ENCODE peak calls at places on chromosomes 4 and X, in seven cellular contexts. X is H1, G is SK-N-SH, V is HepG2, D is GM12892, I is GM12878, Y is K562. E is an unnamed sample.

GRCh38 chr4:175106301-175106700 is 188.1 kb downstream of the ADAM29 start:
- DNase-seq in X (no peak), G (no peak), V (no peak), D (no peak), I (no peak), Y (no peak), E (no peak)

GRCh38 chr4:47075241-47075640 is 43.9 kb downstream of the GABRB1 start:
- DNase-seq in X (no peak), G (no peak), V (no peak), D (no peak), I (no peak), Y (no peak), E (no peak)

GRCh38 chrX:129961180-129962083 is 21.0 kb upstream of the BCORL1 start:
- DNase-seq in X (peak), G (no peak), V (peak), D (peak), I (peak), Y (peak), E (peak)

GRCh38 chrX:107710617-107711391 is 64.8 kb downstream of the TSC22D3 start:
- DNase-seq in X (no peak), G (no peak), V (peak), D (peak), I (peak), Y (peak), E (peak)

GRCh38 chr4:3212391-3213100 is 36.4 kb upstream of the MSANTD1 start:
- DNase-seq in X (no peak), G (no peak), V (no peak), D (no peak), I (no peak), Y (no peak), E (no peak)

GRCh38 chrX:101219840-101220191 is 230 bp downstream of the DRP2 start:
- DNase-seq in X (no peak), G (peak), V (no peak), D (no peak), I (no peak), Y (no peak), E (no peak)

GRCh38 chr4:5839751-5840674 is 52.9 kb downstream of the CRMP1 start:
- DNase-seq in X (no peak), G (no peak), V (no peak), D (no peak), I (no peak), Y (no peak), E (no peak)

GRCh38 chrX:71532078-71532752 is 689 bp upstream of the OGT start:
- DNase-seq in X (no peak), G (no peak), V (no peak), D (no peak), I (no peak), Y (no peak), E (no peak)

GRCh38 chr4:6122496-6122895 is 77.9 kb downstream of the JAKMIP1 start:
- DNase-seq in X (no peak), G (peak), V (no peak), D (no peak), I (no peak), Y (no peak), E (no peak)

GRCh38 chr4:35252866-35253265 is 991.4 kb downstream of the ARAP2 start:
- DNase-seq in X (no peak), G (no peak), V (no peak), D (no peak), I (no peak), Y (no peak), E (no peak)

GRCh38 chr4:11614426-11614825 is 185.7 kb upstream of the HS3ST1 start:
- DNase-seq in X (no peak), G (no peak), V (no peak), D (no peak), I (no peak), Y (no peak), E (no peak)

GRCh38 chr4:124980276-124980752 is 267.8 kb upstream of the ANKRD50 start:
- DNase-seq in X (no peak), G (no peak), V (no peak), D (no peak), I (no peak), Y (no peak), E (no peak)

GRCh38 chrX:13898603-13899002 is 81.7 kb upstream of the GPM6B start:
- DNase-seq in X (no peak), G (no peak), V (no peak), D (no peak), I (no peak), Y (no peak), E (no peak)

GRCh38 chr4:121072080-121072835 is at the start of gene NDNF:
- DNase-seq in X (peak), G (peak), V (peak), D (no peak), I (no peak), Y (no peak), E (no peak)

GRCh38 chrX:106038625-106039024 is at the start of gene SERPINA7:
- DNase-seq in X (no peak), G (no peak), V (peak), D (no peak), I (no peak), Y (no peak), E (no peak)

GRCh38 chrX:103734125-103734760 is 23.5 kb downstream of the TMEM31 start:
- DNase-seq in X (no peak), G (no peak), V (no peak), D (no peak), I (no peak), Y (no peak), E (no peak)

GRCh38 chrX:110915120-110915519 is 119.5 kb upstream of the CHRDL1 start:
- DNase-seq in X (no peak), G (no peak), V (no peak), D (no peak), I (no peak), Y (no peak), E (no peak)

GRCh38 chr4:69376450-69376849 is 96.2 kb downstream of the UGT2B28 start:
- DNase-seq in X (no peak), G (no peak), V (no peak), D (no peak), I (no peak), Y (no peak), E (no peak)

GRCh38 chr4:48071171-48071570 is 54.6 kb downstream of the NIPAL1 start:
- DNase-seq in X (no peak), G (no peak), V (no peak), D (no peak), I (no peak), Y (no peak), E (no peak)

GRCh38 chr4:116469582-116469981 is 615.8 kb downstream of the TRAM1L1 start:
- DNase-seq in X (no peak), G (no peak), V (no peak), D (no peak), I (no peak), Y (no peak), E (no peak)

GRCh38 chrX:131703646-131704045 is 159.8 kb downstream of the OR13H1 start:
- DNase-seq in X (no peak), G (no peak), V (no peak), D (no peak), I (no peak), Y (no peak), E (no peak)

GRCh38 chr4:4269856-4270255 is 20.1 kb downstream of the LYAR start:
- DNase-seq in X (no peak), G (no peak), V (no peak), D (no peak), I (no peak), Y (no peak), E (no peak)

GRCh38 chrX:6667048-6667768 is 132.3 kb upstream of the VCX3A start:
- DNase-seq in X (no peak), G (no peak), V (no peak), D (no peak), I (no peak), Y (no peak), E (no peak)

GRCh38 chrX:3582421-3582820 is 131.0 kb downstream of the PRKX start:
- DNase-seq in X (no peak), G (no peak), V (no peak), D (no peak), I (no peak), Y (no peak), E (no peak)

GRCh38 chr4:17324431-17324830 is 187.5 kb downstream of the QDPR start:
- DNase-seq in X (peak), G (peak), V (peak), D (no peak), I (no peak), Y (peak), E (no peak)

GRCh38 chrX:41308884-41309655 is 24.9 kb upstream of the DDX3X start:
- DNase-seq in X (no peak), G (no peak), V (no peak), D (no peak), I (no peak), Y (no peak), E (no peak)

GRCh38 chr4:68718447-68719074 is 48.1 kb upstream of the UGT2B15 start:
- DNase-seq in X (no peak), G (no peak), V (no peak), D (no peak), I (no peak), Y (no peak), E (no peak)

GRCh38 chrX:131330735-131331134 is 41.6 kb upstream of the IGSF1 start:
- DNase-seq in X (no peak), G (no peak), V (no peak), D (no peak), I (no peak), Y (no peak), E (no peak)

GRCh38 chr4:114488301-114488982 is 110.2 kb upstream of the UGT8 start:
- DNase-seq in X (no peak), G (no peak), V (no peak), D (no peak), I (no peak), Y (no peak), E (no peak)

GRCh38 chrX:12304261-12304660 is 166.0 kb downstream of the FRMPD4 start:
- DNase-seq in X (no peak), G (no peak), V (no peak), D (no peak), I (no peak), Y (no peak), E (no peak)

GRCh38 chr4:41538887-41539498 is 1.0 kb downstream of the LIMCH1 start:
- DNase-seq in X (no peak), G (no peak), V (no peak), D (no peak), I (no peak), Y (no peak), E (no peak)

GRCh38 chr4:7241587-7242125 is 49.3 kb downstream of the SORCS2 start:
- DNase-seq in X (no peak), G (no peak), V (no peak), D (no peak), I (no peak), Y (no peak), E (no peak)

GRCh38 chrX:106007815-106008214 is 30.7 kb downstream of the SERPINA7 start:
- DNase-seq in X (no peak), G (no peak), V (peak), D (no peak), I (no peak), Y (no peak), E (no peak)

GRCh38 chr4:21749936-21750335 is 198.6 kb downstream of the KCNIP4 start:
- DNase-seq in X (no peak), G (no peak), V (no peak), D (no peak), I (no peak), Y (no peak), E (no peak)
- TF ChIP-seq TAF1 in X (no peak), G (no peak), V (no peak), D (no peak), I (no peak), Y (no peak), E (no peak)

GRCh38 chr4:168607215-168607614 is 110.4 kb downstream of the PALLD start:
- DNase-seq in X (no peak), G (no peak), V (no peak), D (no peak), I (no peak), Y (no peak), E (no peak)
- TF ChIP-seq TAF1 in X (no peak), G (no peak), V (no peak), D (no peak), I (no peak), Y (no peak), E (no peak)

DNA sequence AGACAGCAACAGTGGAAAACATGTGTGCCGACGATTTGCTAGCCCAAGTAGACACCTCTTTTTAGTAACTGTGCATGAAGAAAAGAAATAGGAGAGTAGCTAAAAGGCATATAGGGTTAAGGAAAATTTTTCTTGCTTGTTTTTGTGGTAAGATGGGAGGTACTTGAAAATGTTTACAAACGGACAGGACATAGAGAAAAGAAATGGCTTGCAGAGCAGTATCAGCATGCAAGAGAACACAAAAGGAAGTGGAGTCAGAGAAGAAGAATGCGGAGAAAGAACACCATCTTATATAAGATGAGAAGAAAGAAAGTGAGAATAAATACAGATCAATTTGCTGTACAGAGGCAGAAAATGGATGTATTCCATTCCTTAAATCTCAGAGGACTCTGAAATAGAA is 263.7 kb upstream of the ETNPPL start:
- DNase-seq in X (no peak), G (no peak), V (no peak), D (no peak), I (no peak), Y (no peak), E (no peak)
- TF ChIP-seq TAF1 in X (no peak), G (no peak), V (no peak), D (no peak), I (no peak), Y (no peak), E (no peak)

GRCh38 chr4:23234716-23235115 is 542.0 kb downstream of the GBA3 start:
- DNase-seq in X (no peak), G (no peak), V (no peak), D (no peak), I (no peak), Y (no peak), E (no peak)
- TF ChIP-seq TAF1 in X (no peak), G (no peak), V (no peak), D (no peak), I (no peak), Y (no peak), E (no peak)

GRCh38 chr4:184697956-184698355 is 35.9 kb downstream of the CENPU start:
- DNase-seq in X (no peak), G (no peak), V (no peak), D (no peak), I (no peak), Y (no peak), E (no peak)
- TF ChIP-seq TAF1 in X (no peak), G (no peak), V (no peak), D (no peak), I (no peak), Y (no peak), E (no peak)

E was measured in GM12891.